ENCODE peak calls at places on chromosomes 2 and 18, in five cellular contexts. D, R, P, N and M are unnamed samples.

GRCh38 chr2:85540131-85540587 is 1.2 kb downstream of the MAT2A start:
- DNase-seq in P (no peak), D (no peak), R (no peak), N (no peak), M (peak)

GRCh38 chr18:1846640-1847039 is 724.7 kb downstream of the METTL4 start:
- DNase-seq in P (no peak), D (no peak), N (no peak), R (no peak), M (no peak)

GRCh38 chr18:28086530-28087172 is 90.3 kb downstream of the CDH2 start:
- DNase-seq in D (no peak), R (no peak), N (no peak), P (no peak), M (no peak)

GRCh38 chr2:33091541-33092123 is 144.9 kb downstream of the LTBP1 start:
- DNase-seq in P (no peak), D (no peak), R (no peak), N (no peak), M (no peak)

GRCh38 chr2:54740333-54740732 is 16.9 kb downstream of the EML6 start:
- DNase-seq in D (no peak), N (no peak), R (no peak), P (no peak), M (no peak)

GRCh38 chr18:80231616-80232015 is 15.7 kb downstream of the PARD6G start:
- DNase-seq in P (no peak), D (no peak), R (no peak), N (no peak), M (no peak)

GRCh38 chr2:69797836-69798465 is 31.5 kb upstream of the GMCL1 start:
- DNase-seq in P (no peak), R (no peak), D (no peak), N (no peak), M (no peak)

GRCh38 chr2:85445316-85446295 is 27.1 kb downstream of the SH2D6 start:
- DNase-seq in D (no peak), R (no peak), P (no peak), N (peak), M (no peak)

GRCh38 chr18:27609221-27609620 is 424.1 kb upstream of the CHST9 start:
- DNase-seq in R (no peak), N (no peak), P (no peak), D (no peak), M (no peak)

GRCh38 chr2:10232096-10232815 is 70.4 kb upstream of the HPCAL1 start:
- DNase-seq in N (peak), R (no peak), D (no peak), P (no peak), M (no peak)

GRCh38 chr18:79935098-79935480 is 16.4 kb downstream of the SLC66A2 start:
- DNase-seq in R (no peak), D (no peak), P (no peak), N (no peak), M (no peak)

GRCh38 chr18:489244-490023 is 11.1 kb downstream of the COLEC12 start:
- DNase-seq in P (no peak), R (no peak), D (no peak), N (no peak), M (no peak)

GRCh38 chr2:237626813-237627451 is 455 bp upstream of the LRRFIP1 start:
- DNase-seq in N (no peak), P (no peak), D (no peak), R (no peak), M (peak)

GRCh38 chr2:64434039-64434657 is 19.8 kb upstream of the LGALSL start:
- DNase-seq in P (no peak), D (no peak), R (no peak), N (no peak), M (no peak)

GRCh38 chr2:127149384-127149783 is 42.4 kb upstream of the BIN1 start:
- DNase-seq in D (no peak), N (no peak), P (no peak), R (no peak), M (no peak)

GRCh38 chr2:126222316-126222715 is 433.6 kb upstream of the GYPC start:
- DNase-seq in D (no peak), N (no peak), R (no peak), P (no peak), M (no peak)

GRCh38 chr18:48767090-48767670 is 183.6 kb downstream of the SMAD7 start:
- DNase-seq in R (no peak), P (no peak), D (no peak), N (no peak), M (peak)

GRCh38 chr18:50428531-50429206 is 53.8 kb downstream of the SKA1 start:
- DNase-seq in R (no peak), N (no peak), D (no peak), P (no peak), M (no peak)

GRCh38 chr2:240564571-240565266 is 3.6 kb upstream of the RNPEPL1 start:
- DNase-seq in P (no peak), N (no peak), R (no peak), D (peak), M (no peak)

GRCh38 chr18:54223568-54224241 is 764 bp downstream of the MBD2 start:
- DNase-seq in D (peak), P (no peak), R (no peak), N (peak), M (peak)

GRCh38 chr2:229363126-229363814 is 92.2 kb upstream of the PID1 start:
- DNase-seq in D (no peak), R (no peak), N (no peak), P (no peak), M (no peak)